ENCODE peak calls at places on chromosomes 11 and 22, in eight cellular contexts. Q, K, C, G, O, E, L and M are unnamed samples.

GRCh38 chr11:95388086-95388485 is 157.1 kb upstream of the SESN3 start:
- DNase-seq in Q (no peak), K (no peak), C (no peak), G (no peak), O (no peak), E (no peak), L (no peak), M (no peak)

GRCh38 chr22:44091021-44091721 is 67.1 kb downstream of the PARVB start:
- DNase-seq in Q (no peak), K (peak; percentile 56), C (no peak), G (no peak), O (peak; percentile 49), E (peak; percentile 45), L (peak; percentile 26), M (no peak)

GRCh38 chr11:35678471-35678870 is 15.9 kb downstream of the TRIM44 start:
- DNase-seq in Q (no peak), K (no peak), C (no peak), G (no peak), O (no peak), E (no peak), L (no peak), M (no peak)

GRCh38 chr11:64863381-64864060 is 14.9 kb downstream of the EHD1 start:
- DNase-seq in Q (no peak), K (no peak), C (no peak), G (no peak), O (peak; percentile 18), E (no peak), L (no peak), M (no peak)

GRCh38 chr11:27812341-27812740 is 112.1 kb upstream of the BDNF start:
- DNase-seq in Q (no peak), K (peak; percentile 27), C (no peak), G (no peak), O (no peak), E (no peak), L (no peak), M (no peak)

GRCh38 chr11:17496406-17496805 is 19.8 kb upstream of the ABCC8 start:
- DNase-seq in Q (no peak), K (peak; percentile 30), C (no peak), G (no peak), O (no peak), E (no peak), L (no peak), M (no peak)

GRCh38 chr11:113289341-113290187 is 24.8 kb upstream of the TTC12 start:
- DNase-seq in Q (peak; percentile 73), K (peak; percentile 69), C (peak; percentile 66), G (peak; percentile 12), O (peak; percentile 66), E (peak; percentile 65), L (peak; percentile 82), M (peak; percentile 33)

GRCh38 chr11:80096736-80097135 is 655.9 kb upstream of the TENM4 start:
- DNase-seq in Q (no peak), K (peak; percentile 79), C (no peak), G (no peak), O (no peak), E (no peak), L (no peak), M (no peak)

GRCh38 chr11:71252434-71252781 is at the start of gene SHANK2:
- DNase-seq in Q (no peak), K (no peak), C (no peak), G (no peak), O (no peak), E (no peak), L (no peak), M (no peak)

GRCh38 chr11:44315947-44316387 is 6.0 kb upstream of the ALX4 start:
- DNase-seq in Q (no peak), K (no peak), C (peak; percentile 60), G (no peak), O (no peak), E (no peak), L (no peak), M (no peak)

GRCh38 chr22:31346733-31347250 is 646 bp upstream of the PATZ1 start:
- DNase-seq in Q (peak; percentile 48), K (peak; percentile 54), C (peak; percentile 76), G (no peak), O (peak; percentile 54), E (peak; percentile 38), L (peak; percentile 52), M (no peak)

GRCh38 chr11:42770444-42771065 is 541.2 kb upstream of the API5 start:
- DNase-seq in Q (no peak), K (peak; percentile 4), C (peak; percentile 17), G (no peak), O (no peak), E (no peak), L (peak; percentile 16), M (no peak)